ENCODE peak calls at places on chromosomes 16 and 17, in ten cellular contexts. F is iris pigment epithelial cell; I is HS-5; U is CD8-positive, alpha-beta T cell; O is kidney tubule cell; L is naive thymus-derived CD4-positive, alpha-beta T cell; M is AG09319; V is RCC 7860; C is stimulated activated CD8-positive, alpha-beta memory T cell treated with anti-CD3 and anti-CD28 coated beads, Interleukin-2, amount 100 ng/mL, for 48 hours; X is fibroblast of lung. G is an unnamed sample.
A peak's percentile ranks its signal among the peaks of the same experiment; 100 is the strongest.

GRCh38 chr17:74729368-74729767 is 7.7 kb upstream of the RAB37 start:
- DNase-seq in O (no peak), M (no peak), U (no peak), I (no peak), C (no peak), X (no peak), F (no peak), L (no peak), V (no peak), G (no peak)

GRCh38 chr16:88665148-88665547 is 2.3 kb upstream of the MVD start:
- DNase-seq in L (no peak), M (no peak), U (no peak), V (no peak), O (peak; percentile 57), X (no peak), C (no peak), I (no peak), F (no peak), G (no peak)

GRCh38 chr16:25656639-25657038 is 35.1 kb upstream of the HS3ST4 start:
- DNase-seq in O (no peak), L (no peak), F (no peak), V (no peak), X (no peak), M (no peak), C (no peak), U (no peak), I (no peak), G (no peak)

GRCh38 chr17:12727881-12728280 is 61.4 kb upstream of the ARHGAP44 start:
- DNase-seq in F (peak; percentile 12), L (no peak), V (no peak), C (no peak), O (peak; percentile 26), I (no peak), U (no peak), X (peak; percentile 51), M (no peak), G (no peak)

GRCh38 chr16:67542464-67542863 is 13.8 kb downstream of the RIPOR1 start:
- DNase-seq in L (peak; percentile 63), C (no peak), I (no peak), V (peak; percentile 63), U (peak; percentile 66), X (peak; percentile 76), O (peak; percentile 74), M (no peak), F (peak; percentile 84), G (peak; percentile 87)

GRCh38 chr17:2056221-2057129 is 1.6 kb downstream of the HIC1 start:
- DNase-seq in L (peak; percentile 41), V (no peak), C (no peak), X (peak; percentile 73), U (peak; percentile 33), O (no peak), M (no peak), I (no peak), F (peak; percentile 77), G (peak; percentile 64)

GRCh38 chr17:58525239-58525638 is 10.8 kb upstream of the MTMR4 start:
- DNase-seq in M (peak; percentile 44), F (peak; percentile 80), I (peak; percentile 60), U (no peak), L (no peak), C (no peak), O (no peak), V (no peak), X (peak; percentile 90), G (no peak)

GRCh38 chr16:74291577-74292208 is 4.9 kb upstream of the PSMD7 start:
- DNase-seq in U (no peak), F (no peak), X (peak; percentile 15), M (no peak), O (peak; percentile 74), V (peak; percentile 8), C (no peak), L (no peak), I (no peak), G (no peak)

GRCh38 chr16:57000271-57001025 is 11.1 kb downstream of the NLRC5 start:
- DNase-seq in X (peak; percentile 96), C (peak; percentile 63), V (peak; percentile 94), F (peak; percentile 91), O (peak; percentile 95), U (no peak), I (peak; percentile 80), M (peak; percentile 54), L (no peak), G (peak; percentile 72)

GRCh38 chr17:35254107-35254802 is 11.4 kb downstream of the SLFN5 start:
- DNase-seq in O (peak; percentile 94), U (no peak), L (no peak), F (peak; percentile 96), M (peak; percentile 92), V (peak; percentile 85), X (peak; percentile 94), I (peak; percentile 95), C (no peak), G (no peak)

GRCh38 chr17:79752175-79752574 is 21.4 kb downstream of the ENPP7 start:
- DNase-seq in M (no peak), U (no peak), X (no peak), L (no peak), C (no peak), F (no peak), O (no peak), I (no peak), V (no peak), G (no peak)

GRCh38 chr17:54257440-54257839 is 434.7 kb downstream of the KIF2B start:
- DNase-seq in U (no peak), C (no peak), I (no peak), F (no peak), M (no peak), O (no peak), L (no peak), V (no peak), X (no peak), G (no peak)

GRCh38 chr16:84501077-84501735 is 3.3 kb downstream of the MEAK7 start:
- DNase-seq in U (no peak), M (no peak), F (peak; percentile 68), I (peak; percentile 54), O (peak; percentile 94), C (no peak), L (no peak), V (peak; percentile 88), X (peak; percentile 67), G (no peak)

GRCh38 chr17:80491478-80492342 is 15.3 kb upstream of the NPTX1 start:
- DNase-seq in C (no peak), U (no peak), F (no peak), M (no peak), V (peak; percentile 19), O (peak; percentile 61), L (no peak), X (no peak), I (no peak), G (no peak)

GRCh38 chr16:73095885-73096341 is 48.0 kb upstream of the ZFHX3 start:
- DNase-seq in U (no peak), L (no peak), F (no peak), V (no peak), I (no peak), X (no peak), C (no peak), O (no peak), M (no peak), G (no peak)